ENCODE peak calls at places on chromosomes 1 and 21, in six cellular contexts. T is psoas muscle, U is EL, B is ELR, J is pons, N is GM23248. Q is an unnamed sample.

GRCh38 chr1:16038620-16038912 is 5.0 kb upstream of the CLCNKB start:
- DNase-seq in T (no peak), U (peak; percentile 30), B (peak; percentile 20), J (no peak), N (no peak), Q (no peak)

GRCh38 chr1:3872546-3872945 is 15.3 kb downstream of the DFFB start:
- DNase-seq in T (peak; percentile 31), U (no peak), B (no peak), J (no peak), N (no peak), Q (no peak)

GRCh38 chr21:44596068-44596725 is 3.9 kb upstream of the KRTAP10-6 start:
- DNase-seq in T (no peak), U (no peak), B (no peak), J (no peak), N (peak; percentile 34), Q (peak; percentile 48)

GRCh38 chr1:202694354-202694753 is 15.9 kb downstream of the SYT2 start:
- DNase-seq in T (no peak), U (no peak), B (no peak), J (no peak), N (no peak), Q (no peak)

GRCh38 chr21:34116569-34116968 is 43.2 kb downstream of the MRPS6 start:
- DNase-seq in T (no peak), U (no peak), B (no peak), J (no peak), N (no peak), Q (no peak)

GRCh38 chr1:53507115-53507816 is 48.1 kb downstream of the DMRTB1 start:
- DNase-seq in T (no peak), U (no peak), B (no peak), J (no peak), N (no peak), Q (no peak)

GRCh38 chr1:156413310-156414246 is 44.6 kb downstream of the RHBG start:
- DNase-seq in T (peak; percentile 38), U (no peak), B (no peak), J (peak; percentile 99), N (no peak), Q (no peak)

GRCh38 chr1:169049258-169049936 is 57.1 kb upstream of the ATP1B1 start:
- DNase-seq in T (no peak), U (no peak), B (no peak), J (no peak), N (no peak), Q (no peak)

GRCh38 chr1:18748435-18748834 is 111.0 kb downstream of the TAS1R2 start:
- DNase-seq in T (no peak), U (no peak), B (no peak), J (no peak), N (no peak), Q (no peak)

GRCh38 chr21:43881918-43882317 is 16.9 kb downstream of the AGPAT3 start:
- DNase-seq in T (no peak), U (no peak), B (no peak), J (no peak), N (no peak), Q (no peak)

GRCh38 chr1:201597551-201598230 is 58.8 kb downstream of the NAV1 start:
- DNase-seq in T (peak; percentile 59), U (no peak), B (no peak), J (no peak), N (no peak), Q (no peak)

GRCh38 chr1:232130815-232131474 is 499.0 kb downstream of the SIPA1L2 start:
- DNase-seq in T (no peak), U (no peak), B (no peak), J (no peak), N (no peak), Q (no peak)

GRCh38 chr21:31909153-31909771 is 36.4 kb downstream of the HUNK start:
- DNase-seq in T (no peak), U (no peak), B (no peak), J (no peak), N (peak; percentile 30), Q (no peak)

GRCh38 chr1:183655562-183656075 is 2.5 kb upstream of the APOBEC4 start:
- DNase-seq in T (peak; percentile 84), U (peak; percentile 82), B (peak; percentile 87), J (peak; percentile 93), N (peak; percentile 86), Q (peak; percentile 77)

GRCh38 chr1:3312894-3313578 is 141.4 kb upstream of the ARHGEF16 start:
- DNase-seq in T (peak; percentile 93), U (peak; percentile 99), B (peak; percentile 86), J (no peak), N (peak; percentile 100), Q (peak; percentile 97)

GRCh38 chr1:206634365-206635079 is 814 bp upstream of the DYRK3 start:
- DNase-seq in T (peak; percentile 96), U (peak; percentile 92), B (peak; percentile 98), J (peak; percentile 93), N (peak; percentile 97), Q (peak; percentile 82)

Q was measured in HT1080.